ENCODE peak calls at places on chromosomes 6 and 20, in four cellular contexts. J is mucosa of descending colon, A is B cell, W is endodermal cell. B is an unnamed sample.

GRCh38 chr20:5353624-5354496 is 37.1 kb upstream of the PROKR2 start:
- DNase-seq in J (no peak), A (no peak), W (no peak), B (no peak)

GRCh38 chr6:109023348-109023925 is 71.2 kb downstream of the SESN1 start:
- DNase-seq in J (no peak), A (no peak), W (no peak), B (no peak)

GRCh38 chr6:33415831-33416230 is 2.1 kb downstream of the CUTA start:
- DNase-seq in J (no peak), A (no peak), W (no peak), B (no peak)

GRCh38 chr20:9359561-9360308 is 154.7 kb upstream of the LAMP5 start:
- DNase-seq in J (peak), A (no peak), W (peak), B (peak)

GRCh38 chr6:33613146-33613793 is 7.9 kb upstream of the ITPR3 start:
- DNase-seq in J (peak), A (no peak), W (no peak), B (peak)

GRCh38 chr6:135162678-135163439 is 18.2 kb upstream of the MYB start:
- DNase-seq in J (no peak), A (no peak), W (peak), B (peak)

GRCh38 chr6:16731503-16732018 is 29.7 kb downstream of the ATXN1 start:
- DNase-seq in J (no peak), A (no peak), W (no peak), B (no peak)

GRCh38 chr20:3515379-3516175 is 44.8 kb downstream of the ATRN start:
- DNase-seq in J (no peak), A (no peak), W (no peak), B (no peak)

GRCh38 chr6:37491830-37492208 is 7.9 kb downstream of the CCDC167 start:
- DNase-seq in J (no peak), A (no peak), W (no peak), B (no peak)

GRCh38 chr6:53975966-53976610 is 135.2 kb upstream of the MLIP start:
- DNase-seq in J (no peak), A (no peak), W (no peak), B (no peak)

GRCh38 chr6:137933696-137934095 is 66.6 kb downstream of the TNFAIP3 start:
- DNase-seq in J (no peak), A (no peak), W (no peak), B (no peak)

GRCh38 chr6:52305385-52305784 is 20.8 kb upstream of the MCM3 start:
- DNase-seq in J (no peak), A (no peak), W (no peak), B (no peak)

GRCh38 chr6:32183483-32184083 is 470 bp downstream of the AGER start:
- DNase-seq in J (no peak), A (no peak), W (no peak), B (no peak)

GRCh38 chr6:13283340-13283739 is 45.0 kb downstream of the TBC1D7 start:
- DNase-seq in J (no peak), A (no peak), W (no peak), B (no peak)

GRCh38 chr6:141460743-141461484 is 671.8 kb upstream of the GJE1 start:
- DNase-seq in J (no peak), A (no peak), W (no peak), B (no peak)

GRCh38 chr6:34094474-34095135 is 51.3 kb downstream of the GRM4 start:
- DNase-seq in J (no peak), A (no peak), W (no peak), B (no peak)

GRCh38 chr6:141301779-141302178 is 830.9 kb upstream of the GJE1 start:
- DNase-seq in J (no peak), A (no peak), W (no peak), B (no peak)

GRCh38 chr20:36574278-36575065 is 1.1 kb downstream of the TGIF2 start:
- DNase-seq in J (peak), A (peak), W (peak), B (peak)

DNA sequence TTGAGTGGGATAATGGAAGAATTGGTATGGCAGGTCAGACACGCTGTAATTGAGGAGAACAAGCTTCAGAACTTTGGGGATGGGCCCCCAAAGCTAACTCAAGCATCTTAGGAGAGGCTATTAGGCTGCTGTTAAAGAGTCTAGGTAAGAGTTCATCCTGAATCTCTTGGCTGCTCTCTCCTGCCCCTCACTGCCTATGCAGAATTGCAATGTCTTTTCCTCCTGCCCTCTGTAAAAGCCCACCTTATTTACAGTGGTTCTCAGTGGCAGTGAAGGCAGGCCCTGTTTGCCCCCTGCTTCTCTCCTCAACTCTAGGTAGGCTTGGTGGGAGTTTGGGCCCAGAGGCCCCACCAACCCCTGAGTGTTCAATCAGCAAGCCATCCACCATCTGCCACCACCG is 55.0 kb downstream of the LYRM2 start:
- DNase-seq in J (no peak), A (no peak), W (peak), B (no peak)
- TF ChIP-seq CTCF in J (no peak), A (no peak), W (peak), B (no peak)

GRCh38 chr20:13900506-13900905 is 89.9 kb downstream of the SEL1L2 start:
- DNase-seq in J (no peak), A (no peak), W (no peak), B (no peak)

DNA sequence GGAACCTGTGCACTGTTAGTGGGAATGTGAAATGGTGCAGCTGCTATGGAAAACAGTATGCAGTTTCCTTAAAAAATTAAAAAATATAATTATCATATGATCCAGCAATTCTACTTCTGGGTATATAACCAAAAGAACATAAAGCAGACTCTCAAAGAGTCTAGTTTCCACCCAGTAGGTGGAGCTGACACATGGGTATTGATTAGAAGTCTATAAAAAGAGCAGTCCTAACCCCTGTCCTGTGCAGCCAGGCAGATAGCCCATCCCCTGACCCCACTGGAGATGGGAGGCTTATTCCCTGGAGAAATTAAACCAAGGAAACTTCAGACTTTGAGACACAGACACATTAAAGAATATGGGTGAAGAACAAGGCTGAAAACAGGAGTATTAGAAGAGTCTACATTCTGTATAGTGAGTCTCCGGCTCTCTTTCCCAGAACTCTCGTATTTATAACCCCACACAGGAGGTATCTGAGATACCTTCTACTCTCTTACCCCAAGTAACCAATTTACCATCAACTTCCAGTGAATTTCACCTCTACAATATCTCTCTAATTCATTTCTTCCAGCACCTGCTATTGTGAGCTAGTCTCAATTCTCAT is 92.3 kb downstream of the SEL1L2 start:
- DNase-seq in J (no peak), A (no peak), W (no peak), B (peak)
- TF ChIP-seq CTCF in J (no peak), A (no peak), W (peak), B (peak)

DNA sequence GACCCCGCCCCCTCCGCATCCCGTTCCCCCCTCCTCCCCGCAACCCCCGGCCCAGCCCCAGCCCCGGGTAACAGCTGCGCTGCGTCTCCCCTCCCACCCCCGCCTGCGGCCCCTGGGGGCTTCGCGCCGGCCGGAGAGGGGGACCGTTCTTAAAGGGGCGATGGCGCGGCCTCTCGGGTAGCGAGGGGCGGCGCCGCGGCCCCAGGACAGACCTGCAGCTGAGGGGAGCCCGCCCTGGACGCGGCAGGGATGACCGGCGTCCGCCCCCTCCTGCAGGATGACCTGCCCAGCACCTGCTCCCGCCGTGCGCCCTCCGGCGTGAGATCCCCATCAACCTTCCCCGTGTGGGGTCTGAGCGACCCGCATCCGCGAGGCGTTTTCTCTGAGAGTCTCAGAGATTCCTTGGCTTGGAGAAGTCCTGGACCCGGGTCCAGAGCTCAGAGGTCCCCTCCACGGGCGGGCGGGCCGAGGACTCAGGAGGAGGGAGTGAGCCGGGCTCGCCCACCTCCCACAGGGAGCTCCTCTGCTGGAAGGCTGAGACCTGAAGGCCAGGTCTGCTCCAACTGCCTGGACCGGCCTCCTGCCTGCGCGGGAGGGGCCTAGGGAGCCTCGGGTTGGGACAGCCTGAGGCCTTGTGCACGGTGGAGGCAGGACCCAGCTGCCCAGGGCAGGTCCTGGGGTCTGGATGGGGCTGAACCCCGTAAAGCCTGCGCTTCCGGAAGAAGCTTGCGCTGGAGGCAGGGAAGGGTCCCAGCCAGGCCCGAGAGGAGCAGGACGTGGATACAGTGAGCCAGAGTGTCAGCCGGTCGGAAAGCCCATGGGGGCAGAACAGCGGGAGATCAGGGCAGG is 497 bp upstream of the NKAIN4 start:
- DNase-seq in J (no peak), A (peak), W (peak), B (no peak)
- TF ChIP-seq CTCF in J (no peak), A (no peak), W (peak), B (no peak)

GRCh38 chr20:50453533-50453932 is 56.6 kb upstream of the PTPN1 start:
- DNase-seq in J (no peak), A (no peak), W (no peak), B (no peak)

GRCh38 chr20:50460115-50460607 is 50.0 kb upstream of the PTPN1 start:
- DNase-seq in J (no peak), A (no peak), W (no peak), B (no peak)

GRCh38 chr20:50455656-50456451 is 54.3 kb upstream of the PTPN1 start:
- DNase-seq in J (no peak), A (no peak), W (no peak), B (no peak)

GRCh38 chr20:50459124-50459918 is 50.9 kb upstream of the PTPN1 start:
- DNase-seq in J (no peak), A (no peak), W (no peak), B (no peak)

GRCh38 chr20:50456452-50457324 is 53.5 kb upstream of the PTPN1 start:
- DNase-seq in J (no peak), A (no peak), W (no peak), B (peak)
- TF ChIP-seq CTCF in J (no peak), A (no peak), W (peak), B (no peak)

GRCh38 chr6:4844108-4844507 is 67.9 kb downstream of the CDYL start:
- DNase-seq in J (no peak), A (no peak), W (peak), B (no peak)
- TF ChIP-seq CTCF in J (no peak), A (peak), W (peak), B (no peak)

GRCh38 chr20:44701116-44701865 is 13.9 kb upstream of the CCN5 start:
- DNase-seq in J (no peak), A (no peak), W (peak), B (no peak)
- TF ChIP-seq CTCF in J (no peak), A (no peak), W (no peak), B (no peak)

DNA sequence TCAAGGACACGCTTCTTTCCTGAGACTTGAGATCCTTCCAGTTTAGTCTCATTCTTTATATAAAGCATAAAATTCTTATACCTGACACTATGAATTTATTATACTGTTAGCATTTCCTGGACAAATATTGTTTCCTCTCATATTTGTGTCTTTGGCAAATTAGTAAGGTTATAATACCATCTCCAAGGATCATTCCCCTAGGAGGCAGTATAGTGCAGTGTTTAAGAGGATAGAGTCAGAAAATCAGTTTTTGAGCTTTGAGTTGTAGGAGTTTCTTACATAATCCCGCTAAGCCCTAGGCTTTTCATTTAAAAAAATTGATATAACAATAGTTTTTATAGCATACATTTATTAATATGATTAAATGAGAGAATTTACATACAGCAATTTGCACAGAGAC is 510.8 kb downstream of the TENT5A start:
- DNase-seq in J (no peak), A (no peak), W (no peak), B (no peak)
- TF ChIP-seq CTCF in J (no peak), A (no peak), W (peak), B (peak)

GRCh38 chr20:43389839-43390626 is 67.7 kb upstream of the SRSF6 start:
- DNase-seq in J (no peak), A (no peak), W (peak), B (peak)
- TF ChIP-seq CTCF in J (no peak), A (no peak), W (peak), B (peak)

GRCh38 chr6:7391244-7391643 is 1.6 kb downstream of the RIOK1 start:
- DNase-seq in J (no peak), A (no peak), W (no peak), B (no peak)

GRCh38 chr6:7390218-7390878 is 740 bp downstream of the RIOK1 start:
- DNase-seq in J (no peak), A (no peak), W (no peak), B (no peak)

GRCh38 chr6:7392402-7392801 is 2.8 kb downstream of the RIOK1 start:
- DNase-seq in J (no peak), A (no peak), W (no peak), B (no peak)

GRCh38 chr6:7389162-7389450 is 436 bp downstream of the CAGE1 start:
- DNase-seq in J (no peak), A (no peak), W (no peak), B (no peak)

GRCh38 chr6:7389451-7390217 is at the start of the genes CAGE1 and RIOK1:
- DNase-seq in J (peak), A (peak), W (peak), B (peak)
- TF ChIP-seq CTCF in J (no peak), A (no peak), W (peak), B (no peak)